ENCODE peak calls at places on chromosomes 3 and 15, in eight cellular contexts. J is omental fat pad, Z is Calu3, M is cardiac fibroblast, Q is HFF-Myc, R is right atrium auricular region, U is HCT116, L is thoracic aorta. B is an unnamed sample.

GRCh38 chr3:127986803-127987202 is 65.4 kb upstream of the SEC61A1 start:
- DNase-seq in J (no peak), Z (no peak), M (no peak), Q (no peak), R (no peak), U (no peak), L (no peak), B (no peak)

GRCh38 chr3:30659270-30660127 is 53.1 kb downstream of the TGFBR2 start:
- DNase-seq in J (no peak), Z (peak), M (peak), Q (peak), R (no peak), U (peak), L (no peak), B (no peak)

GRCh38 chr3:146646251-146646650 is 41.1 kb upstream of the PLSCR5 start:
- DNase-seq in J (no peak), Z (no peak), M (no peak), Q (no peak), R (no peak), U (no peak), L (no peak), B (no peak)

GRCh38 chr15:89496155-89497098 is at the start of gene RHCG:
- DNase-seq in J (no peak), Z (peak), M (peak), Q (no peak), R (no peak), U (no peak), L (no peak), B (no peak)

GRCh38 chr15:26682765-26683164 is 90.1 kb downstream of the GABRB3 start:
- DNase-seq in J (no peak), Z (no peak), M (no peak), Q (no peak), R (no peak), U (no peak), L (no peak), B (no peak)

GRCh38 chr3:38507120-38507519 is 11.0 kb downstream of the EXOG start:
- DNase-seq in J (no peak), Z (no peak), M (no peak), Q (no peak), R (no peak), U (no peak), L (no peak), B (no peak)

GRCh38 chr3:115322901-115323300 is 175.8 kb upstream of the ZBTB20 start:
- DNase-seq in J (no peak), Z (no peak), M (no peak), Q (no peak), R (no peak), U (no peak), L (no peak), B (no peak)

GRCh38 chr3:43632269-43632733 is 10.5 kb upstream of the ANO10 start:
- DNase-seq in J (no peak), Z (no peak), M (peak), Q (peak), R (no peak), U (no peak), L (no peak), B (no peak)

GRCh38 chr15:79310985-79311900 is at the start of gene TMED3:
- DNase-seq in J (no peak), Z (peak), M (peak), Q (peak), R (no peak), U (peak), L (no peak), B (peak)

GRCh38 chr15:57053470-57053869 is 135.0 kb downstream of the TCF12 start:
- DNase-seq in J (no peak), Z (no peak), M (no peak), Q (no peak), R (no peak), U (no peak), L (no peak), B (no peak)

GRCh38 chr15:31080618-31081017 is 20.9 kb downstream of the TRPM1 start:
- DNase-seq in J (no peak), Z (no peak), M (peak), Q (no peak), R (peak), U (peak), L (no peak), B (no peak)

GRCh38 chr15:51861557-51862350 is 32.3 kb downstream of the TMOD3 start:
- DNase-seq in J (no peak), Z (no peak), M (no peak), Q (no peak), R (no peak), U (no peak), L (no peak), B (no peak)

GRCh38 chr3:81684739-81685395 is 76.6 kb downstream of the GBE1 start:
- DNase-seq in J (no peak), Z (peak), M (peak), Q (peak), R (no peak), U (no peak), L (no peak), B (no peak)

GRCh38 chr3:56879453-56880224 is 77.9 kb upstream of the ARHGEF3 start:
- DNase-seq in J (no peak), Z (no peak), M (peak), Q (peak), R (no peak), U (no peak), L (no peak), B (no peak)

GRCh38 chr3:184345678-184346144 is 8.3 kb downstream of the FAM131A start:
- DNase-seq in J (no peak), Z (peak), M (peak), Q (no peak), R (peak), U (peak), L (no peak), B (no peak)

GRCh38 chr3:54631507-54632280 is 296.2 kb downstream of the LRTM1 start:
- DNase-seq in J (no peak), Z (no peak), M (no peak), Q (no peak), R (no peak), U (no peak), L (no peak), B (no peak)

GRCh38 chr3:137764001-137764433 is at the start of gene SOX14:
- DNase-seq in J (no peak), Z (peak), M (no peak), Q (no peak), R (no peak), U (peak), L (no peak), B (no peak)

GRCh38 chr15:69414702-69415161 is 583 bp downstream of the KIF23 start:
- DNase-seq in J (no peak), Z (peak), M (peak), Q (peak), R (peak), U (peak), L (no peak), B (no peak)

GRCh38 chr3:102224171-102224570 is 210.6 kb upstream of the ZPLD1 start:
- DNase-seq in J (no peak), Z (peak), M (peak), Q (no peak), R (no peak), U (no peak), L (no peak), B (no peak)

GRCh38 chr3:26579126-26579525 is 43.4 kb upstream of the LRRC3B start:
- DNase-seq in J (no peak), Z (no peak), M (no peak), Q (no peak), R (no peak), U (no peak), L (no peak), B (no peak)

GRCh38 chr3:96706517-96706916 is 107.9 kb upstream of the EPHA6 start:
- DNase-seq in J (no peak), Z (no peak), M (no peak), Q (no peak), R (no peak), U (no peak), L (no peak), B (no peak)

GRCh38 chr3:183253961-183254815 is 1.1 kb downstream of the B3GNT5 start:
- DNase-seq in J (no peak), Z (peak), M (no peak), Q (no peak), R (no peak), U (no peak), L (no peak), B (no peak)

GRCh38 chr3:146110156-146110555 is 50.8 kb downstream of the PLOD2 start:
- DNase-seq in J (no peak), Z (no peak), M (no peak), Q (no peak), R (no peak), U (no peak), L (no peak), B (no peak)

GRCh38 chr15:53527996-53528395 is 231.5 kb downstream of the WDR72 start:
- DNase-seq in J (no peak), Z (no peak), M (no peak), Q (no peak), R (no peak), U (no peak), L (no peak), B (no peak)

GRCh38 chr3:143643905-143644304 is 204.4 kb downstream of the SLC9A9 start:
- DNase-seq in J (no peak), Z (no peak), M (peak), Q (no peak), R (no peak), U (no peak), L (no peak), B (no peak)

GRCh38 chr3:60081381-60082095 is 1031.7 kb upstream of the CFAP20DC start:
- DNase-seq in J (no peak), Z (no peak), M (no peak), Q (no peak), R (no peak), U (no peak), L (no peak), B (no peak)

GRCh38 chr15:85832389-85832788 is 37.7 kb upstream of the KLHL25 start:
- DNase-seq in J (no peak), Z (no peak), M (no peak), Q (no peak), R (no peak), U (no peak), L (no peak), B (no peak)

GRCh38 chr3:23877324-23877980 is 39.3 kb downstream of the NKIRAS1 start:
- DNase-seq in J (no peak), Z (no peak), M (peak), Q (no peak), R (no peak), U (no peak), L (no peak), B (no peak)

GRCh38 chr3:179454887-179455286 is 3.6 kb upstream of the GNB4 start:
- DNase-seq in J (no peak), Z (no peak), M (peak), Q (no peak), R (no peak), U (no peak), L (no peak), B (no peak)

GRCh38 chr3:12194209-12194608 is 35.5 kb upstream of the TIMP4 start:
- DNase-seq in J (no peak), Z (no peak), M (peak), Q (peak), R (no peak), U (peak), L (no peak), B (no peak)

GRCh38 chr3:141894524-141895176 is 18.2 kb downstream of the ATP1B3 start:
- DNase-seq in J (no peak), Z (peak), M (peak), Q (peak), R (no peak), U (peak), L (no peak), B (no peak)

GRCh38 chr15:60941448-60941847 is 287.7 kb downstream of the RORA start:
- DNase-seq in J (no peak), Z (no peak), M (peak), Q (no peak), R (no peak), U (no peak), L (no peak), B (no peak)

GRCh38 chr3:154323921-154324738 is at the start of gene DHX36:
- DNase-seq in J (peak), Z (peak), M (peak), Q (peak), R (peak), U (peak), L (peak), B (peak)
- TF ChIP-seq CTCF in J (no peak), Z (no peak), M (no peak), Q (no peak), R (no peak), U (no peak), L (no peak), B (peak)

GRCh38 chr15:92611995-92612745 is 43.4 kb downstream of the FAM174B start:
- DNase-seq in J (no peak), Z (no peak), M (no peak), Q (no peak), R (no peak), U (no peak), L (no peak), B (no peak)
- TF ChIP-seq CTCF in J (no peak), Z (no peak), M (no peak), Q (no peak), R (no peak), U (no peak), L (no peak), B (peak)

GRCh38 chr15:65083262-65083701 is 6.7 kb downstream of the KBTBD13 start:
- DNase-seq in J (no peak), Z (no peak), M (peak), Q (no peak), R (no peak), U (no peak), L (no peak), B (no peak)
- TF ChIP-seq CTCF in J (no peak), Z (no peak), M (peak), Q (peak), R (no peak), U (no peak), L (peak), B (peak)

DNA sequence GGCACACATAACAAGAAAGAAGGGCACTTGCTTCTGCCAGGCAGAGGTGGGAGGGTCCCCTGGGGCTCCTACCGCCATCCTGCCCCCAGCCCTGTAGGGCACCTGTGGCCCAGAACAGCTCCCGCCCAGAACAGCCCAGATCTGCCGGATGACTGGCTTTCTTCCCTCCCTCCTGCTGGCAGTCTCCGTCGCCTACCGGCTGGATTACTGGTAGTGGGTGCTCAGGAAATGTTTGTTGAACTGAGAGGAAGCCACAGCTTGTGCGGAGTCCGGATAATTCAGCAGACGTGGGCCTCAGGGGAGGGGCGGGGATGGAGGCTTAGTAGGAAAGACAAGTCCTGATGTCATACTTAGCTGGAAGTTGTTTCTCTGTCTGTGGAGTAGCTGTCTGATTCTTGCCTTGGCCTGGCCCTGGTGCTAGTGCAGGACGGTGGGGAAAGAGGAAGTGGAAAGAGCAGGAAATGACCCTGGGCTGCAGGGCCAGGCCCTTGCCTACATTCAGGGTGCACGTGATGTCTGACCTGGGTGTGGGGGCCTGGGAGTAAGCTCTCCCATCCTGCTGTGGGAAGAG is 6.7 kb downstream of the CCDC9B start:
- DNase-seq in J (no peak), Z (no peak), M (peak), Q (no peak), R (peak), U (no peak), L (peak), B (no peak)
- TF ChIP-seq CTCF in J (no peak), Z (no peak), M (no peak), Q (no peak), R (no peak), U (no peak), L (no peak), B (no peak)

GRCh38 chr3:175741951-175742350 is 882.8 kb downstream of the NAALADL2 start:
- DNase-seq in J (no peak), Z (no peak), M (peak), Q (no peak), R (no peak), U (no peak), L (no peak), B (no peak)
- TF ChIP-seq CTCF in J (no peak), Z (no peak), M (no peak), Q (no peak), R (no peak), U (no peak), L (no peak), B (no peak)

DNA sequence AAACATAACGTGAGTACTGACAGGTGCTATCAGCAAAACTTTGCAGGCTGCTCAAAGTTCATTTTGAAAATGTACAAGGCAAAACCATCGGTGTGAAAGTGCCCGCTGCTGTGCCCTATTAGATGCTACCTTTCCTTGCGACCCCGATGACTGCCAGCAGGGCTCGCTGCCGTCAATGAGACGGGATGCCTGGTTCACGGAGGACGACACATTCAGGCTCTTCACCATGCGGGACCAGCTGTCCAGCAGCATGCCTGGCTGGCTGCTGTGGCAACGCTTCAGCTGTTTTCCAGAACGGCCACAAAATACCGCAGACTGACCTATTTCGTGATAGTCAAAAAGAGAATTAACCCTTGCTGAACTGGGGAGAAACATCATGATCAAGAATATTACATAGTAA is 92.7 kb upstream of the OCA2 start:
- DNase-seq in J (no peak), Z (no peak), M (peak), Q (peak), R (peak), U (no peak), L (peak), B (no peak)
- TF ChIP-seq CTCF in J (no peak), Z (no peak), M (peak), Q (peak), R (peak), U (peak), L (peak), B (no peak)

DNA sequence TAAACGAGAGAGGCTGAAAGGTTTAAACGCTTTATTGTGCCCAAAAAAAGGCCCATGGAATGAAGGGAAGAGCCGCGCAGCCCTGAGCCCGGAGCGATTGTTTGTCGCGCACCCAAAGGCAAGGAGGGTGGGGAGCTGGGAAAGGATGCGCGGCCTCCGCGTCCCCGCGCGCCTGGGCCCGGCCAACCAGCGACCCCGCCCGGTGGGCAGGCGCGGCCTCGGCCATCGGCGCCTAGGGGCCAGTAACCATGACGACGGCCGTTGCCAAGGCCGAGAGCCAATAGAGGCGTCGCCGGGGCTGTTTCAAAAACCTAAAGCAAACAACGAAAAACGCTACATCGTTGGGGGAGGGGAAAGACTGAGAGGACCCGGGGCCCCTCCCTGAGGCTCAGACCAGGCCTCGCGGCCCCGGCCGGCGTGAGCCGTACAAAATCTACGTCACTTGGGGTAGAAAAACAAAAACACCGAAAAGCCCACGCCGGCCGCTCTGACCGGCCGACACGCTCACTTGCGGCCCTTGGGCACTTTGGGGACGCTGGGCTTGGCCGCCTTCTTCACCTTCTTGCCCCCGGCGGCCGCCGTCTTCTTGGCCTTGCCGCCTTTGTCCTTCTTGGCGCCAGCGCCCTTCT is 36.2 kb downstream of the HMCES start:
- DNase-seq in J (peak), Z (peak), M (peak), Q (peak), R (peak), U (peak), L (peak), B (peak)
- TF ChIP-seq CTCF in J (no peak), Z (no peak), M (no peak), Q (no peak), R (no peak), U (no peak), L (no peak), B (peak)

DNA sequence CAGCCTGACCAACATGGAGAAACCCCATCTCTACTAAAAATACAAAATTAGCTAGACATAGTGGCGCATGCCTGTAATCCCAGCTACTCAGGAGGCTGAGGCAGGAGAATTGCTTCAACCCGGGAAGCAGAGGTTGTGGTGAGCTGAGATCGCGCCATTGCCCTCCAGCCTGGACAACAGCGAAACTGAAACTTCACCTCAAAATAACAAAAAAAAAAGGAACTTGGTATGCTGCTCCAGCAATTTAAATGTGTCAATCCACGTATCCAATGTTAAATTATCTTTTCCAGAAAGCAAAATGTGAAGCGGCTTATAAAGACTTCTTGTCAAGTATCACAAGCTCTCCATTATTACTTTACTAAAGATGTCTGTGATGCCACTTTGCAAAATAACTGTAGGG is 9.9 kb upstream of the ARIH1 start:
- DNase-seq in J (no peak), Z (no peak), M (no peak), Q (no peak), R (no peak), U (no peak), L (no peak), B (no peak)
- TF ChIP-seq CTCF in J (no peak), Z (no peak), M (no peak), Q (no peak), R (no peak), U (no peak), L (no peak), B (no peak)

B was measured in D721Med.